ENCODE peak calls at places on chromosome 18, in five cellular contexts. One of them, this sample, is unnamed.

GRCh38 chr18:12686100-12686499 is 16.4 kb downstream of the CEP76 start:
- DNase-seq in AG04450: no peak
- DNase-seq in activated CD8-positive, alpha-beta memory T cell treated with anti-CD3 and anti-CD28 coated beads, Interleukin-2, amount 50 U/mL, for 48 hours: no peak
- DNase-seq in PC-9: no peak
- DNase-seq in KBM-7: peak
- DNase-seq in this sample: no peak

GRCh38 chr18:44823782-44824181 is 143.1 kb downstream of the SETBP1 start:
- DNase-seq in activated CD8-positive, alpha-beta memory T cell treated with anti-CD3 and anti-CD28 coated beads, Interleukin-2, amount 50 U/mL, for 48 hours: no peak
- DNase-seq in KBM-7: no peak
- DNase-seq in AG04450: no peak
- DNase-seq in PC-9: peak
- DNase-seq in this sample: peak

GRCh38 chr18:56447972-56448371 is 190.4 kb downstream of the TXNL1 start:
- DNase-seq in KBM-7: no peak
- DNase-seq in PC-9: no peak
- DNase-seq in AG04450: no peak
- DNase-seq in activated CD8-positive, alpha-beta memory T cell treated with anti-CD3 and anti-CD28 coated beads, Interleukin-2, amount 50 U/mL, for 48 hours: no peak
- DNase-seq in this sample: no peak

GRCh38 chr18:78158943-78159342 is 820.7 kb upstream of the SALL3 start:
- DNase-seq in KBM-7: no peak
- DNase-seq in PC-9: no peak
- DNase-seq in AG04450: no peak
- DNase-seq in activated CD8-positive, alpha-beta memory T cell treated with anti-CD3 and anti-CD28 coated beads, Interleukin-2, amount 50 U/mL, for 48 hours: no peak
- DNase-seq in this sample: no peak

GRCh38 chr18:23498877-23499570 is 4.3 kb upstream of the RMC1 start:
- DNase-seq in PC-9: no peak
- DNase-seq in activated CD8-positive, alpha-beta memory T cell treated with anti-CD3 and anti-CD28 coated beads, Interleukin-2, amount 50 U/mL, for 48 hours: peak
- DNase-seq in KBM-7: peak
- DNase-seq in AG04450: peak
- DNase-seq in this sample: peak

GRCh38 chr18:51193621-51194287 is 3.7 kb downstream of the MEX3C start:
- DNase-seq in activated CD8-positive, alpha-beta memory T cell treated with anti-CD3 and anti-CD28 coated beads, Interleukin-2, amount 50 U/mL, for 48 hours: no peak
- DNase-seq in KBM-7: no peak
- DNase-seq in AG04450: no peak
- DNase-seq in PC-9: no peak
- DNase-seq in this sample: peak

GRCh38 chr18:63476666-63477065 is at the start of gene SERPINB5:
- DNase-seq in AG04450: no peak
- DNase-seq in activated CD8-positive, alpha-beta memory T cell treated with anti-CD3 and anti-CD28 coated beads, Interleukin-2, amount 50 U/mL, for 48 hours: no peak
- DNase-seq in PC-9: peak
- DNase-seq in KBM-7: no peak
- DNase-seq in this sample: peak

GRCh38 chr18:27108842-27109241 is 76.3 kb downstream of the CHST9 start:
- DNase-seq in KBM-7: no peak
- DNase-seq in AG04450: no peak
- DNase-seq in activated CD8-positive, alpha-beta memory T cell treated with anti-CD3 and anti-CD28 coated beads, Interleukin-2, amount 50 U/mL, for 48 hours: no peak
- DNase-seq in PC-9: no peak
- DNase-seq in this sample: peak

GRCh38 chr18:6624271-6624670 is 105.2 kb upstream of the ARHGAP28 start:
- DNase-seq in KBM-7: no peak
- DNase-seq in AG04450: no peak
- DNase-seq in PC-9: no peak
- DNase-seq in activated CD8-positive, alpha-beta memory T cell treated with anti-CD3 and anti-CD28 coated beads, Interleukin-2, amount 50 U/mL, for 48 hours: no peak
- DNase-seq in this sample: no peak

GRCh38 chr18:13112982-13113381 is 105.6 kb upstream of the LDLRAD4 start:
- DNase-seq in PC-9: no peak
- DNase-seq in AG04450: no peak
- DNase-seq in activated CD8-positive, alpha-beta memory T cell treated with anti-CD3 and anti-CD28 coated beads, Interleukin-2, amount 50 U/mL, for 48 hours: no peak
- DNase-seq in KBM-7: peak
- DNase-seq in this sample: peak

GRCh38 chr18:3340682-3341097 is 78.8 kb downstream of the MYL12B start:
- DNase-seq in KBM-7: peak
- DNase-seq in activated CD8-positive, alpha-beta memory T cell treated with anti-CD3 and anti-CD28 coated beads, Interleukin-2, amount 50 U/mL, for 48 hours: no peak
- DNase-seq in AG04450: no peak
- DNase-seq in PC-9: no peak
- DNase-seq in this sample: no peak

GRCh38 chr18:51068111-51068510 is 38.1 kb downstream of the SMAD4 start:
- DNase-seq in PC-9: peak
- DNase-seq in activated CD8-positive, alpha-beta memory T cell treated with anti-CD3 and anti-CD28 coated beads, Interleukin-2, amount 50 U/mL, for 48 hours: no peak
- DNase-seq in AG04450: no peak
- DNase-seq in KBM-7: no peak
- DNase-seq in this sample: no peak

GRCh38 chr18:36298113-36298701 is 694 bp downstream of the FHOD3 start:
- DNase-seq in activated CD8-positive, alpha-beta memory T cell treated with anti-CD3 and anti-CD28 coated beads, Interleukin-2, amount 50 U/mL, for 48 hours: no peak
- DNase-seq in PC-9: no peak
- DNase-seq in KBM-7: no peak
- DNase-seq in AG04450: no peak
- DNase-seq in this sample: no peak

GRCh38 chr18:12302391-12303147 is 5.5 kb upstream of the TUBB6 start:
- DNase-seq in AG04450: no peak
- DNase-seq in KBM-7: no peak
- DNase-seq in activated CD8-positive, alpha-beta memory T cell treated with anti-CD3 and anti-CD28 coated beads, Interleukin-2, amount 50 U/mL, for 48 hours: no peak
- DNase-seq in PC-9: no peak
- DNase-seq in this sample: no peak

GRCh38 chr18:56161604-56162003 is 476.8 kb downstream of the TXNL1 start:
- DNase-seq in PC-9: peak
- DNase-seq in KBM-7: no peak
- DNase-seq in AG04450: no peak
- DNase-seq in activated CD8-positive, alpha-beta memory T cell treated with anti-CD3 and anti-CD28 coated beads, Interleukin-2, amount 50 U/mL, for 48 hours: no peak
- DNase-seq in this sample: no peak

GRCh38 chr18:1585881-1586488 is 681.3 kb downstream of the ADCYAP1 start:
- DNase-seq in activated CD8-positive, alpha-beta memory T cell treated with anti-CD3 and anti-CD28 coated beads, Interleukin-2, amount 50 U/mL, for 48 hours: no peak
- DNase-seq in AG04450: no peak
- DNase-seq in KBM-7: peak
- DNase-seq in PC-9: peak
- DNase-seq in this sample: peak

GRCh38 chr18:2686349-2686968 is 30.9 kb downstream of the SMCHD1 start:
- DNase-seq in AG04450: no peak
- DNase-seq in KBM-7: no peak
- DNase-seq in activated CD8-positive, alpha-beta memory T cell treated with anti-CD3 and anti-CD28 coated beads, Interleukin-2, amount 50 U/mL, for 48 hours: no peak
- DNase-seq in PC-9: no peak
- DNase-seq in this sample: no peak

GRCh38 chr18:8706981-8707940 is 1.9 kb downstream of the MTCL1 start:
- DNase-seq in KBM-7: peak
- DNase-seq in activated CD8-positive, alpha-beta memory T cell treated with anti-CD3 and anti-CD28 coated beads, Interleukin-2, amount 50 U/mL, for 48 hours: peak
- DNase-seq in AG04450: no peak
- DNase-seq in PC-9: peak
- DNase-seq in this sample: peak

GRCh38 chr18:9951022-9951859 is 37.4 kb downstream of the VAPA start:
- DNase-seq in activated CD8-positive, alpha-beta memory T cell treated with anti-CD3 and anti-CD28 coated beads, Interleukin-2, amount 50 U/mL, for 48 hours: no peak
- DNase-seq in KBM-7: peak
- DNase-seq in AG04450: peak
- DNase-seq in PC-9: peak
- DNase-seq in this sample: peak

GRCh38 chr18:63131106-63131943 is 188.2 kb downstream of the BCL2 start:
- DNase-seq in PC-9: no peak
- DNase-seq in KBM-7: peak
- DNase-seq in activated CD8-positive, alpha-beta memory T cell treated with anti-CD3 and anti-CD28 coated beads, Interleukin-2, amount 50 U/mL, for 48 hours: no peak
- DNase-seq in AG04450: peak
- DNase-seq in this sample: peak

GRCh38 chr18:8288447-8289213 is 320.6 kb upstream of the RAB12 start:
- DNase-seq in PC-9: no peak
- DNase-seq in activated CD8-positive, alpha-beta memory T cell treated with anti-CD3 and anti-CD28 coated beads, Interleukin-2, amount 50 U/mL, for 48 hours: no peak
- DNase-seq in AG04450: no peak
- DNase-seq in KBM-7: no peak
- DNase-seq in this sample: no peak

GRCh38 chr18:76447268-76447890 is 47.7 kb downstream of the ZNF516 start:
- DNase-seq in activated CD8-positive, alpha-beta memory T cell treated with anti-CD3 and anti-CD28 coated beads, Interleukin-2, amount 50 U/mL, for 48 hours: peak
- DNase-seq in PC-9: no peak
- DNase-seq in KBM-7: no peak
- DNase-seq in AG04450: no peak
- DNase-seq in this sample: no peak

This sample was measured in RPMI8226.